ENCODE peak calls at places on chromosome 9, in four cellular contexts. L, J, G and R are unnamed samples.

GRCh38 chr9:20624201-20625002 is 2.1 kb upstream of the MLLT3 start:
- DNase-seq in J (peak; percentile 22), G (peak; percentile 24), L (peak; percentile 84), R (peak; percentile 76)

GRCh38 chr9:128416014-128416413 is 4.6 kb upstream of the CERCAM start:
- DNase-seq in G (peak; percentile 75), J (no peak), L (no peak), R (no peak)

GRCh38 chr9:101791938-101792337 is 53.5 kb upstream of the GRIN3A start:
- DNase-seq in G (peak; percentile 15), J (no peak), L (peak; percentile 68), R (peak; percentile 50)

GRCh38 chr9:98045234-98046160 is 11.0 kb upstream of the NANS start:
- DNase-seq in J (no peak), L (no peak), G (no peak), R (peak; percentile 41)

GRCh38 chr9:81312346-81312745 is 377.0 kb downstream of the TLE1 start:
- DNase-seq in L (no peak), J (no peak), G (no peak), R (no peak)

GRCh38 chr9:21684831-21685362 is 117.5 kb upstream of the MTAP start:
- DNase-seq in J (no peak), G (peak; percentile 56), L (peak; percentile 40), R (peak; percentile 74)

GRCh38 chr9:112532427-112532826 is 45.8 kb downstream of the KIAA1958 start:
- DNase-seq in G (no peak), J (no peak), L (no peak), R (peak; percentile 10)

GRCh38 chr9:127903557-127904475 is 4.4 kb upstream of the ST6GALNAC6 start:
- DNase-seq in G (no peak), L (peak; percentile 48), J (peak; percentile 81), R (peak; percentile 52)

GRCh38 chr9:115382865-115383264 is 264.9 kb upstream of the TNC start:
- DNase-seq in J (no peak), L (no peak), G (no peak), R (no peak)

GRCh38 chr9:97525451-97525850 is 24.0 kb downstream of the TMOD1 start:
- DNase-seq in J (no peak), L (no peak), G (peak; percentile 61), R (no peak)

GRCh38 chr9:33143241-33143642 is 23.9 kb downstream of the B4GALT1 start:
- DNase-seq in G (no peak), L (peak; percentile 50), J (no peak), R (no peak)

GRCh38 chr9:93567271-93567959 is 9.0 kb upstream of the PHF2 start:
- DNase-seq in L (no peak), G (peak; percentile 15), J (no peak), R (no peak)

GRCh38 chr9:98074119-98074990 is 17.8 kb downstream of the NANS start:
- DNase-seq in G (peak; percentile 79), L (peak; percentile 75), J (peak; percentile 38), R (peak; percentile 64)

GRCh38 chr9:112848316-112849151 is 42.1 kb downstream of the SLC46A2 start:
- DNase-seq in G (no peak), L (no peak), J (no peak), R (no peak)

GRCh38 chr9:134053401-134053871 is 14.4 kb downstream of the BRD3 start:
- DNase-seq in L (no peak), G (no peak), J (peak; percentile 11), R (no peak)

GRCh38 chr9:134053941-134054761 is 13.7 kb downstream of the BRD3 start:
- DNase-seq in J (peak; percentile 10), L (no peak), G (no peak), R (no peak)

GRCh38 chr9:134055981-134056461 is 11.8 kb downstream of the BRD3 start:
- DNase-seq in L (peak; percentile 63), G (peak; percentile 94), J (peak; percentile 77), R (peak; percentile 78)

GRCh38 chr9:134056483-134057310 is 11.1 kb downstream of the BRD3 start:
- DNase-seq in G (no peak), J (peak; percentile 14), L (no peak), R (no peak)

GRCh38 chr9:134054891-134055811 is 12.7 kb downstream of the BRD3 start:
- DNase-seq in L (no peak), G (no peak), J (peak; percentile 10), R (no peak)
- H3K27ac ChIP-seq in L (no peak overlapping the region), G (no peak overlapping the region), J (peak overlapping the region; percentile 11), R (no peak overlapping the region)

GRCh38 chr9:137192448-137192780 is 3.9 kb downstream of the SSNA1 start:
- DNase-seq in G (no peak), J (no peak), L (no peak), R (no peak)

GRCh38 chr9:137190315-137190853 is 1.9 kb downstream of the SSNA1 start:
- DNase-seq in L (peak; percentile 42), J (no peak), G (peak; percentile 42), R (peak; percentile 53)

GRCh38 chr9:137191691-137192447 is 3.4 kb downstream of the SSNA1 start:
- DNase-seq in L (no peak), G (no peak), J (no peak), R (no peak)

GRCh38 chr9:137192859-137193258 is 4.4 kb downstream of the SSNA1 start:
- DNase-seq in G (no peak), J (no peak), L (no peak), R (no peak)

DNA sequence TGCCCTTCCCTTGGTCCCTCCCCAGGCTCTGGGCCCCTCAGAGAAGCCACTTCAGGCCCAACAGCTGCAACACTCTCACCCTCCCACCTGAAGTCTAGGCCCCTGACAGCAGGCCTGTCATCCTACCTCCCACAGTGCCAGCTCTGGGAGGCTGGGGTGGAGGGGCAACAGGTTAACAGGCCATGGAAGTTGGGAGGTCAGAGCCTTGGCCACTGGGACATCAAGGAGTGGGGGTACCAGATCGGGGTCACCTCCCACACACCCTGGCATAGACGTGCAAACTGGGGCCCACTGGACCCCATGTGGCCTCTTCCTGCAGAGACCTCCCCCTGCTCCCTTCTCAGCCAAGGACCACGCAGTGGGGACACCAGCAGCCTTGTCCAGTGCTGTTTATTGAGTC is 2.8 kb downstream of the SSNA1 start:
- DNase-seq in J (no peak), L (no peak), G (no peak), R (no peak)
- H3K4me1 ChIP-seq in J (peaks cover 89% of the 10 kb centered on the region), L (peaks cover 41% of the 10 kb centered on the region), G (peaks cover 54% of the 10 kb centered on the region), R (peaks cover 3% of the 10 kb centered on the region)

DNA sequence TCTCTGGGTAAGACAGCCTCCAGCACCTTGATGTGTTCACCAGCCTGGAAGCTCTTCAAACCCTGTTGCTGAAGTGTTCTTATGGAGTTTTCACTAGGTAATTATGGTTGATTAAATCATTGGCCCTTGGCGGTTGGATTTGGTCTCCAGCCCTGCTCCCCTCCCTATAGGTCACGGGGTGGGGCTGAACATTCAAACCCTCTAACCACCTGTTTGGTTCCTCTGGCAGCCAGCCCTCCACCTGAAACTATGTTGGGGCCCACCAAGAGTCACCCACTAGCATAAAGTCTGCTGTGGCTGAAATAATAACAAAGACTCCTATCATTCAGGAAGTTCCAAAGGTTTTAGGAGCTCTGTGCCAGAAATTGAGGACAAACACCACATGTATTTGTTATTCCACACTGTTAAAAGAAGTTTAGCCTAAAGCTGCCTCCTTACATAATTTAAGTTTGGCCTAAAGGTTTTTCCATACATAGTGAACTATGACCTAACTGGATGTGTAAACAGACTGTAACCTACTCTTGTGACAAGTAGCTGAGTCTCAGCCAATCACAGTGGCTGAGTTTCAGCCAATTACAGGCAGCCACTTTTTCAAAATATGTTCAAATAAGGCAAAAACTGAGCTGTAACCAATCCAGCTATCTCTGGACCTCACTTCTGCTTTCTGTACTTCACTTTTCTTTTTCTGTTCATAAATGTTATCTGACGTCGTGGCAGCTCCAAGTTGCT is 34.8 kb downstream of the TMEM252 start:
- DNase-seq in L (no peak), G (no peak), J (no peak), R (peak; percentile 23)
- H3K27me3 ChIP-seq in L (no peaks in the 10 kb centered on the region), G (peaks cover 14% of the 10 kb centered on the region), J (no peaks in the 10 kb centered on the region), R (no peaks in the 10 kb centered on the region)

DNA sequence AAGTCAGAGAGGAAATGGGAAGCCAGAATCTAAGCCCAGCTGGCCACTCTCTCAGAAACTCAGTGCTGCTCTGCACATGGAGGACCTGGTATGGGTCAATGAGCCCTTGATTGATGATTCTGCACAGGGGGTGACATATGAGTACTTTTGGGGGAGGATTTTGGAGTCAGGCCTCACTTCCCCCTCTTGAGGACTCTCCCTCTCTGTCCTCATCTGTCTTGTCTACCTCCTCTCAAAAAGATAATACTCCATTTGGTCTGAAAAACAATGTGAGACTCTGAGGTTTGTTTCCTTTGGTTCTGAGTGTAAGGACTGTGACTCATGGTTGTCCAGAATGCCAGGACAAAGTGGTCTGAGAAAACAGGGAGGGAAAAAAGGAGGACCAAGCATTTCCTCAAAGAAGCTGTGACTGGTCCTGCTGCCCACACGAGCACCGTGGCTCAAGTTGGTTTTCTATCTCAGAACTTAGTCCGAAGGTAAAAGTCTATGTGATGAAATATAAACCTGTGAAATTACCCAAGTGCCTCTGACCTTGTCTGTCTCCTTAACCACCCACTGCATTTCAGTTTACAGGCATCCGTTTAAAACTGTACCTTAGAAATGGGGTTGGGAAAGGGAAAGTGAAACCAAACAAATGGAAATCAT is 11.1 kb downstream of the TTC39B start:
- DNase-seq in L (peak; percentile 56), G (no peak), J (no peak), R (peak; percentile 91)
- H3K27ac ChIP-seq in L (peak overlapping the region; percentile 72), G (peak overlapping the region; percentile 13), J (peak overlapping the region; percentile 91), R (peak overlapping the region; percentile 78)

DNA sequence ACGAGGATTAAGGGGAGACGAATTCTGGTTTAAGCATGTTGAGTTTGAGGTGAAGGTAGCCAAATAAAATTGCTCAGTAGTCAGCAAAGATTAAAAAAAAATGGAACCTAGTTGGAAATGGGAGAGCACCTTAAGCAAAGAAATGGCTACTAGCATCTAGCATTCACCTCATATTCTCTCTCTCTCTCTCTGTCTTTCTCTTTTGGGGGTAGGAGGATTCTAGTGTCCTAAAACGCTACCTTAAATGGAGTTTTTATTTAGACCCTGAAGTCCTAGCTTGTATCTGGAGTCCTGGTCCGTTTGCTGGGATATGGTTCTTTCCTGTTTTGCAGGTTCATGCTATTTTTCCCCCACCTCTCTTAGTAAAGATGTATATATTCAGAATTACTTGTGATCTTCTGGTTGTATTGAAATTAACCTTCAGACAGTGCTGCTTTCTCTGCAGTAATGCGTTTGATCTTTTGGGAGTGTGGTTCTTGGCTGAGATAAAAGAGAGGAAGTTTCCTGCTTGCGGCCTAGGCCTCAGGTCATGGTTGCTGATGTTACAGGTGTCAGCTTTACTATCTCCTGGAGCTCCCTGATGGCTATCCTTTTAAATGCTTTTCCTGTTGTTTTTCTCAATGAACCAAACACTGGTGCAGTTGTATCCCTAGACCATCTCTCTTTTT is 8.0 kb downstream of the TGFBR1 start:
- DNase-seq in L (no peak), G (no peak), J (no peak), R (no peak)
- H3K4me1 ChIP-seq in L (no peaks in the 10 kb centered on the region), G (no peaks in the 10 kb centered on the region), J (peaks cover 79% of the 10 kb centered on the region), R (peaks cover 27% of the 10 kb centered on the region)